ENCODE peak calls at places on chromosomes 4 and X, in nine cellular contexts. X is spleen, D is cardiac septum, T is nucleus accumbens, H is Calu3, I is HCEC 1CT, Z is left ventricle myocardium superior, P is kidney, B is memory B cell. J is an unnamed sample.

GRCh38 chr4:168409089-168409801 is 71.0 kb downstream of the DDX60L start:
- DNase-seq in P (no peak), D (no peak), B (no peak), X (no peak), H (no peak), I (peak; percentile 28), Z (no peak), T (no peak), J (no peak)

GRCh38 chrX:154327026-154327820 is 31.6 kb downstream of the TKTL1 start:
- DNase-seq in T (no peak), H (no peak), P (no peak), I (no peak), Z (no peak), X (no peak), B (no peak), D (no peak), J (no peak)

GRCh38 chr4:84393193-84393592 is 105.9 kb downstream of the NKX6-1 start:
- DNase-seq in H (no peak), X (no peak), D (no peak), Z (no peak), B (no peak), T (no peak), P (no peak), I (no peak), J (no peak)

GRCh38 chrX:3299626-3300025 is 46.8 kb downstream of the MXRA5 start:
- DNase-seq in H (no peak), P (no peak), B (no peak), D (no peak), Z (no peak), I (no peak), X (no peak), T (no peak), J (no peak)

GRCh38 chr4:44256414-44256813 is 192.2 kb downstream of the KCTD8 start:
- DNase-seq in Z (no peak), T (no peak), P (no peak), D (no peak), I (no peak), X (no peak), H (no peak), B (no peak), J (no peak)

GRCh38 chrX:71098302-71098701 is 2.7 kb downstream of the FOXO4 start:
- DNase-seq in I (peak; percentile 10), D (peak; percentile 74), X (peak; percentile 90), B (peak; percentile 62), T (peak; percentile 1), P (no peak), H (peak; percentile 59), Z (peak; percentile 61), J (peak; percentile 63)

GRCh38 chrX:123854329-123854728 is 5.5 kb upstream of the XIAP start:
- DNase-seq in I (no peak), X (no peak), B (no peak), H (no peak), P (no peak), Z (no peak), D (no peak), T (no peak), J (no peak)

GRCh38 chrX:134936542-134936941 is 54.2 kb upstream of the SMIM10 start:
- DNase-seq in I (peak; percentile 78), Z (no peak), D (no peak), P (no peak), B (no peak), X (no peak), H (no peak), T (no peak), J (no peak)

GRCh38 chr4:137635596-137635995 is 103.3 kb upstream of the PCDH18 start:
- DNase-seq in H (no peak), P (no peak), B (no peak), D (no peak), I (no peak), T (no peak), X (no peak), Z (no peak), J (peak; percentile 95)

GRCh38 chr4:48602222-48602621 is 112.2 kb downstream of the ZAR1 start:
- DNase-seq in P (no peak), T (no peak), Z (no peak), B (no peak), X (no peak), I (peak; percentile 71), H (peak; percentile 1), D (no peak), J (no peak)

GRCh38 chr4:186216465-186217024 is 10.8 kb upstream of the KLKB1 start:
- DNase-seq in H (no peak), X (no peak), I (no peak), P (no peak), T (no peak), Z (no peak), D (no peak), B (no peak), J (peak; percentile 59)

GRCh38 chr4:3387154-3387942 is 54.4 kb upstream of the HGFAC start:
- DNase-seq in X (peak; percentile 69), H (no peak), Z (no peak), I (no peak), B (peak; percentile 26), T (no peak), P (peak; percentile 55), D (no peak), J (no peak)

GRCh38 chr4:104591505-104591904 is 96.8 kb upstream of the CXXC4 start:
- DNase-seq in X (no peak), Z (peak; percentile 36), B (no peak), P (peak; percentile 46), D (no peak), I (no peak), H (no peak), T (no peak), J (peak; percentile 31)

GRCh38 chr4:183333983-183334382 is 11.8 kb upstream of the CLDN24 start:
- DNase-seq in T (no peak), X (no peak), H (peak; percentile 46), Z (no peak), D (no peak), B (no peak), I (no peak), P (no peak), J (peak; percentile 35)

GRCh38 chrX:74925210-74926088 is at the start of gene NEXMIF:
- DNase-seq in Z (no peak), P (peak; percentile 71), D (no peak), H (peak; percentile 37), T (peak; percentile 6), B (no peak), I (no peak), X (peak; percentile 79), J (peak; percentile 63)

GRCh38 chrX:71543316-71543715 is 10.4 kb downstream of the OGT start:
- DNase-seq in B (no peak), Z (no peak), D (no peak), P (no peak), X (no peak), T (no peak), I (peak; percentile 75), H (no peak), J (peak; percentile 70)

GRCh38 chr4:119646347-119647071 is 17.9 kb upstream of the PDE5A start:
- DNase-seq in D (no peak), Z (peak; percentile 31), H (no peak), B (no peak), X (no peak), T (no peak), P (no peak), I (no peak), J (peak; percentile 18)

GRCh38 chrX:132853040-132853439 is 105.4 kb downstream of the HS6ST2 start:
- DNase-seq in T (no peak), X (no peak), I (no peak), P (no peak), D (no peak), B (no peak), Z (no peak), H (no peak), J (no peak)

GRCh38 chrX:14779589-14779988 is 93.3 kb downstream of the FANCB start:
- DNase-seq in H (no peak), P (no peak), B (no peak), D (no peak), T (no peak), I (no peak), X (no peak), Z (no peak), J (no peak)

GRCh38 chr4:39320381-39321115 is 45.6 kb downstream of the RFC1 start:
- DNase-seq in Z (no peak), I (peak; percentile 9), D (no peak), H (no peak), B (no peak), X (no peak), P (no peak), T (no peak), J (no peak)

GRCh38 chrX:44705817-44706551 is 137.8 kb upstream of the DUSP21 start:
- DNase-seq in T (no peak), I (no peak), X (no peak), Z (no peak), B (no peak), P (no peak), H (peak; percentile 17), D (no peak), J (no peak)

GRCh38 chr4:140931904-140932303 is 175.7 kb upstream of the TBC1D9 start:
- DNase-seq in H (no peak), Z (no peak), X (no peak), D (no peak), B (no peak), I (no peak), T (no peak), P (no peak), J (no peak)

GRCh38 chr4:81314897-81315470 is 100.0 kb upstream of the PRKG2 start:
- DNase-seq in D (no peak), I (peak; percentile 25), T (no peak), X (no peak), P (no peak), B (no peak), Z (no peak), H (no peak), J (no peak)

GRCh38 chrX:17459008-17459407 is 84.0 kb downstream of the NHS start:
- DNase-seq in P (no peak), I (peak; percentile 58), H (no peak), B (no peak), T (no peak), X (no peak), Z (peak; percentile 27), D (no peak), J (peak; percentile 24)

GRCh38 chr4:151324124-151324448 is 1.3 kb downstream of the SH3D19 start:
- DNase-seq in X (no peak), P (no peak), I (no peak), H (no peak), B (no peak), T (no peak), D (no peak), Z (no peak), J (no peak)

GRCh38 chr4:11130195-11130975 is 298.3 kb downstream of the HS3ST1 start:
- DNase-seq in I (no peak), D (no peak), T (no peak), X (no peak), H (no peak), Z (no peak), P (no peak), B (no peak), J (no peak)

J was measured in A673.